ENCODE peak calls at places on chromosomes 12 and 14, in six cellular contexts. Q is mucosa of descending colon, J is gastrocnemius medialis, N is T-cell, U is EL, M is NCI-H1436. V is an unnamed sample.

GRCh38 chr12:56252649-56253048 is 5.5 kb downstream of the ANKRD52 start:
- DNase-seq in Q (no peak), J (no peak), N (no peak), U (no peak), M (no peak), V (no peak)

GRCh38 chr12:110917467-110917866 is 2.9 kb downstream of the MYL2 start:
- DNase-seq in Q (no peak), J (no peak), N (no peak), U (peak; percentile 75), M (no peak), V (no peak)

GRCh38 chr12:21852251-21852650 is 77.7 kb upstream of the KCNJ8 start:
- DNase-seq in Q (no peak), J (no peak), N (no peak), U (peak; percentile 84), M (no peak), V (no peak)

GRCh38 chr12:95848575-95849388 is 10.0 kb upstream of the SNRPF start:
- DNase-seq in Q (peak; percentile 46), J (no peak), N (no peak), U (peak; percentile 42), M (no peak), V (no peak)

GRCh38 chr12:104524026-104524425 is 67.3 kb downstream of the CHST11 start:
- DNase-seq in Q (no peak), J (no peak), N (no peak), U (no peak), M (no peak), V (no peak)

GRCh38 chr12:115762934-115763333 is 514.6 kb downstream of the MED13L start:
- DNase-seq in Q (no peak), J (no peak), N (no peak), U (no peak), M (no peak), V (no peak)

GRCh38 chr14:57617510-57617909 is 123.9 kb upstream of the CCDC198 start:
- DNase-seq in Q (no peak), J (no peak), N (no peak), U (no peak), M (no peak), V (no peak)

GRCh38 chr14:70716958-70717357 is 75.2 kb downstream of the TTC9 start:
- DNase-seq in Q (no peak), J (no peak), N (no peak), U (no peak), M (no peak), V (no peak)

GRCh38 chr14:94462763-94463572 is 10.4 kb upstream of the SERPINA11 start:
- DNase-seq in Q (no peak), J (no peak), N (no peak), U (no peak), M (no peak), V (no peak)

GRCh38 chr12:113174461-113175384 is 10.6 kb downstream of the DDX54 start:
- DNase-seq in Q (peak; percentile 85), J (no peak), N (peak; percentile 79), U (peak; percentile 60), M (peak; percentile 30), V (peak; percentile 65)

GRCh38 chr12:92136883-92137582 is 8.6 kb downstream of the BTG1 start:
- DNase-seq in Q (no peak), J (no peak), N (no peak), U (peak; percentile 85), M (no peak), V (no peak)

GRCh38 chr12:25838007-25838406 is 120.5 kb upstream of the RASSF8 start:
- DNase-seq in Q (no peak), J (no peak), N (no peak), U (no peak), M (no peak), V (no peak)

GRCh38 chr12:110906985-110907384 is 13.4 kb downstream of the MYL2 start:
- DNase-seq in Q (no peak), J (no peak), N (no peak), U (no peak), M (no peak), V (no peak)

GRCh38 chr12:27554421-27555186 is 30.6 kb downstream of the PPFIBP1 start:
- DNase-seq in Q (no peak), J (no peak), N (no peak), U (peak; percentile 73), M (no peak), V (no peak)

GRCh38 chr12:121036810-121037326 is 2.2 kb downstream of the OASL start:
- DNase-seq in Q (no peak), J (no peak), N (no peak), U (peak; percentile 89), M (no peak), V (peak; percentile 30)

GRCh38 chr12:80053048-80053790 is 46.1 kb upstream of the OTOGL start:
- DNase-seq in Q (peak; percentile 26), J (peak; percentile 24), N (no peak), U (peak; percentile 85), M (no peak), V (no peak)

GRCh38 chr12:78490841-78491240 is 373.7 kb upstream of the SYT1 start:
- DNase-seq in Q (no peak), J (no peak), N (no peak), U (no peak), M (no peak), V (no peak)

GRCh38 chr14:65346895-65347294 is 65.6 kb upstream of the FUT8 start:
- DNase-seq in Q (no peak), J (no peak), N (no peak), U (no peak), M (no peak), V (no peak)

GRCh38 chr12:56631790-56632700 is 1.9 kb upstream of the BAZ2A start:
- DNase-seq in Q (peak; percentile 89), J (peak; percentile 53), N (peak; percentile 57), U (peak; percentile 65), M (peak; percentile 24), V (peak; percentile 53)

GRCh38 chr12:25689996-25690501 is 137.0 kb upstream of the LMNTD1 start:
- DNase-seq in Q (peak; percentile 55), J (no peak), N (no peak), U (no peak), M (no peak), V (no peak)

GRCh38 chr12:99332936-99333591 is 314.5 kb upstream of the GARIN6 start:
- DNase-seq in Q (no peak), J (no peak), N (no peak), U (no peak), M (no peak), V (no peak)

GRCh38 chr14:60656755-60657608 is 7.7 kb upstream of the SIX1 start:
- DNase-seq in Q (peak; percentile 47), J (peak; percentile 67), N (no peak), U (peak; percentile 73), M (peak; percentile 69), V (no peak)

GRCh38 chr14:57492859-57493258 is 798 bp downstream of the CCDC198 start:
- DNase-seq in Q (no peak), J (no peak), N (no peak), U (peak; percentile 66), M (no peak), V (no peak)

GRCh38 chr12:116879509-116880212 is 1.6 kb downstream of the HRK start:
- DNase-seq in Q (peak; percentile 33), J (no peak), N (no peak), U (no peak), M (no peak), V (no peak)

GRCh38 chr14:101962503-101962874 is 1.9 kb upstream of the DYNC1H1 start:
- DNase-seq in Q (peak; percentile 61), J (no peak), N (no peak), U (peak; percentile 94), M (peak; percentile 63), V (no peak)

GRCh38 chr12:91316825-91317224 is 134.2 kb upstream of the DCN start:
- DNase-seq in Q (no peak), J (no peak), N (no peak), U (peak; percentile 48), M (no peak), V (no peak)

GRCh38 chr14:91985008-91985407 is 37.5 kb upstream of the FBLN5 start:
- DNase-seq in Q (no peak), J (no peak), N (no peak), U (peak; percentile 66), M (no peak), V (no peak)

GRCh38 chr12:49909826-49910225 is 6.1 kb upstream of the FAIM2 start:
- DNase-seq in Q (no peak), J (no peak), N (no peak), U (peak; percentile 23), M (no peak), V (no peak)

GRCh38 chr12:72511906-72512305 is 239.7 kb downstream of the TRHDE start:
- DNase-seq in Q (no peak), J (no peak), N (no peak), U (peak; percentile 61), M (no peak), V (no peak)

GRCh38 chr14:72916174-72916573 is 10.1 kb upstream of the DCAF4 start:
- DNase-seq in Q (no peak), J (no peak), N (no peak), U (peak; percentile 49), M (no peak), V (no peak)

GRCh38 chr12:64621257-64621942 is 11.1 kb downstream of the RASSF3 start:
- DNase-seq in Q (no peak), J (no peak), N (no peak), U (peak; percentile 50), M (no peak), V (no peak)

GRCh38 chr14:92952497-92953298 is 29.7 kb downstream of the CHGA start:
- DNase-seq in Q (no peak), J (no peak), N (no peak), U (no peak), M (no peak), V (no peak)

GRCh38 chr14:22887990-22888378 is 5.0 kb downstream of the REM2 start:
- DNase-seq in Q (no peak), J (no peak), N (peak; percentile 31), U (no peak), M (peak; percentile 39), V (peak; percentile 29)